ENCODE peak calls at places on chromosomes 13 and 19, in ten cellular contexts. One of them, this sample, is unnamed.

GRCh38 chr13:100566543-100566942 is 22.0 kb downstream of the GGACT start:
- DNase-seq in stomach: no peak
- DNase-seq in sigmoid colon: no peak
- DNase-seq in K562: no peak
- DNase-seq in transverse colon: no peak
- DNase-seq in GM23338: no peak
- DNase-seq in endothelial cell of umbilical vein: no peak
- DNase-seq in Panc1: no peak
- DNase-seq in suprapubic skin: no peak
- DNase-seq in breast epithelium: no peak
- DNase-seq in this sample: no peak

GRCh38 chr13:48405865-48406264 is 7.0 kb downstream of the LPAR6 start:
- DNase-seq in Panc1: no peak
- DNase-seq in endothelial cell of umbilical vein: no peak
- DNase-seq in GM23338: no peak
- DNase-seq in K562: no peak
- DNase-seq in sigmoid colon: no peak
- DNase-seq in breast epithelium: no peak
- DNase-seq in suprapubic skin: no peak
- DNase-seq in transverse colon: no peak
- DNase-seq in stomach: no peak
- DNase-seq in this sample: no peak

GRCh38 chr19:15379996-15380647 is 535 bp upstream of the AKAP8 start:
- DNase-seq in sigmoid colon: peak; percentile 81
- DNase-seq in stomach: peak; percentile 56
- DNase-seq in transverse colon: peak; percentile 80
- DNase-seq in Panc1: no peak
- DNase-seq in GM23338: peak; percentile 84
- DNase-seq in K562: peak; percentile 68
- DNase-seq in endothelial cell of umbilical vein: peak; percentile 64
- DNase-seq in breast epithelium: peak; percentile 70
- DNase-seq in suprapubic skin: no peak
- DNase-seq in this sample: peak; percentile 48

GRCh38 chr19:46221981-46222610 is 7.4 kb upstream of the IGFL1 start:
- DNase-seq in GM23338: peak; percentile 78
- DNase-seq in sigmoid colon: peak; percentile 71
- DNase-seq in transverse colon: no peak
- DNase-seq in suprapubic skin: no peak
- DNase-seq in breast epithelium: peak; percentile 85
- DNase-seq in Panc1: no peak
- DNase-seq in endothelial cell of umbilical vein: no peak
- DNase-seq in stomach: peak; percentile 65
- DNase-seq in K562: no peak
- DNase-seq in this sample: peak; percentile 58

GRCh38 chr13:28533049-28533436 is 38.1 kb upstream of the FLT1 start:
- DNase-seq in breast epithelium: no peak
- DNase-seq in endothelial cell of umbilical vein: no peak
- DNase-seq in Panc1: no peak
- DNase-seq in transverse colon: no peak
- DNase-seq in suprapubic skin: no peak
- DNase-seq in stomach: no peak
- DNase-seq in sigmoid colon: no peak
- DNase-seq in GM23338: peak; percentile 34
- DNase-seq in K562: no peak
- DNase-seq in this sample: no peak

GRCh38 chr19:45098521-45099464 is 5.8 kb downstream of the PPP1R37 start:
- DNase-seq in transverse colon: no peak
- DNase-seq in breast epithelium: no peak
- DNase-seq in suprapubic skin: no peak
- DNase-seq in Panc1: no peak
- DNase-seq in K562: no peak
- DNase-seq in endothelial cell of umbilical vein: peak; percentile 27
- DNase-seq in GM23338: no peak
- DNase-seq in sigmoid colon: no peak
- DNase-seq in stomach: peak; percentile 79
- DNase-seq in this sample: no peak

GRCh38 chr19:9032136-9032626 is 22.0 kb upstream of the MUC16 start:
- DNase-seq in suprapubic skin: no peak
- DNase-seq in stomach: no peak
- DNase-seq in endothelial cell of umbilical vein: no peak
- DNase-seq in breast epithelium: no peak
- DNase-seq in Panc1: no peak
- DNase-seq in transverse colon: no peak
- DNase-seq in sigmoid colon: no peak
- DNase-seq in GM23338: no peak
- DNase-seq in K562: no peak
- DNase-seq in this sample: no peak

GRCh38 chr13:39815345-39816111 is 160.1 kb downstream of the COG6 start:
- DNase-seq in Panc1: no peak
- DNase-seq in K562: no peak
- DNase-seq in stomach: no peak
- DNase-seq in suprapubic skin: no peak
- DNase-seq in sigmoid colon: no peak
- DNase-seq in transverse colon: no peak
- DNase-seq in breast epithelium: no peak
- DNase-seq in endothelial cell of umbilical vein: peak; percentile 79
- DNase-seq in GM23338: no peak
- DNase-seq in this sample: no peak

GRCh38 chr19:28128341-28128740 is 1084.6 kb downstream of the UQCRFS1 start:
- DNase-seq in Panc1: no peak
- DNase-seq in endothelial cell of umbilical vein: no peak
- DNase-seq in suprapubic skin: no peak
- DNase-seq in K562: no peak
- DNase-seq in breast epithelium: no peak
- DNase-seq in sigmoid colon: no peak
- DNase-seq in transverse colon: no peak
- DNase-seq in stomach: no peak
- DNase-seq in GM23338: no peak
- DNase-seq in this sample: no peak

GRCh38 chr19:55042688-55043087 is 4.6 kb upstream of the GP6 start:
- DNase-seq in endothelial cell of umbilical vein: no peak
- DNase-seq in GM23338: no peak
- DNase-seq in transverse colon: no peak
- DNase-seq in K562: no peak
- DNase-seq in Panc1: no peak
- DNase-seq in breast epithelium: no peak
- DNase-seq in sigmoid colon: no peak
- DNase-seq in suprapubic skin: no peak
- DNase-seq in stomach: no peak
- DNase-seq in this sample: no peak

GRCh38 chr19:6161271-6161850 is 25.9 kb downstream of the ACSBG2 start:
- DNase-seq in breast epithelium: no peak
- DNase-seq in K562: peak; percentile 90
- DNase-seq in endothelial cell of umbilical vein: peak; percentile 7
- DNase-seq in Panc1: no peak
- DNase-seq in GM23338: peak; percentile 86
- DNase-seq in stomach: no peak
- DNase-seq in sigmoid colon: no peak
- DNase-seq in transverse colon: peak; percentile 13
- DNase-seq in suprapubic skin: no peak
- DNase-seq in this sample: peak; percentile 26

GRCh38 chr19:40777795-40778044 is 327 bp upstream of the RAB4B start:
- DNase-seq in breast epithelium: no peak
- DNase-seq in sigmoid colon: no peak
- DNase-seq in transverse colon: no peak
- DNase-seq in Panc1: no peak
- DNase-seq in GM23338: no peak
- DNase-seq in endothelial cell of umbilical vein: no peak
- DNase-seq in stomach: no peak
- DNase-seq in suprapubic skin: no peak
- DNase-seq in K562: no peak
- DNase-seq in this sample: no peak

GRCh38 chr19:40778865-40779284 is 828 bp downstream of the RAB4B start:
- DNase-seq in breast epithelium: no peak
- DNase-seq in K562: no peak
- DNase-seq in sigmoid colon: no peak
- DNase-seq in stomach: no peak
- DNase-seq in GM23338: no peak
- DNase-seq in suprapubic skin: no peak
- DNase-seq in transverse colon: no peak
- DNase-seq in Panc1: no peak
- DNase-seq in endothelial cell of umbilical vein: no peak
- DNase-seq in this sample: no peak

GRCh38 chr19:40776364-40776763 is 1.0 kb downstream of the MIA start:
- DNase-seq in breast epithelium: no peak
- DNase-seq in endothelial cell of umbilical vein: no peak
- DNase-seq in transverse colon: no peak
- DNase-seq in Panc1: no peak
- DNase-seq in K562: no peak
- DNase-seq in suprapubic skin: no peak
- DNase-seq in sigmoid colon: no peak
- DNase-seq in GM23338: no peak
- DNase-seq in stomach: no peak
- DNase-seq in this sample: no peak

GRCh38 chr19:40776966-40777794 is 867 bp upstream of the RAB4B start:
- DNase-seq in sigmoid colon: peak; percentile 95
- DNase-seq in breast epithelium: peak; percentile 93
- DNase-seq in GM23338: peak; percentile 96
- DNase-seq in stomach: peak; percentile 94
- DNase-seq in transverse colon: peak; percentile 95
- DNase-seq in suprapubic skin: peak; percentile 96
- DNase-seq in endothelial cell of umbilical vein: peak; percentile 97
- DNase-seq in Panc1: peak; percentile 81
- DNase-seq in K562: peak; percentile 88
- DNase-seq in this sample: peak; percentile 96

GRCh38 chr19:40778045-40778864 is at the start of gene RAB4B:
- DNase-seq in K562: peak; percentile 97
- DNase-seq in GM23338: peak; percentile 100
- DNase-seq in transverse colon: peak; percentile 100
- DNase-seq in suprapubic skin: peak; percentile 100
- DNase-seq in Panc1: peak; percentile 83
- DNase-seq in sigmoid colon: peak; percentile 100
- DNase-seq in breast epithelium: peak; percentile 100
- DNase-seq in stomach: peak; percentile 100
- DNase-seq in endothelial cell of umbilical vein: peak; percentile 100
- DNase-seq in this sample: peak; percentile 100
- TF ChIP-seq POLR2AphosphoS5 in K562: no peak
- TF ChIP-seq POLR2AphosphoS5 in GM23338: peak; percentile 25
- TF ChIP-seq POLR2AphosphoS5 in transverse colon: peak; percentile 94
- TF ChIP-seq POLR2AphosphoS5 in suprapubic skin: peak; percentile 93
- TF ChIP-seq POLR2AphosphoS5 in Panc1: peak; percentile 48
- TF ChIP-seq POLR2AphosphoS5 in sigmoid colon: peak; percentile 86
- TF ChIP-seq POLR2AphosphoS5 in breast epithelium: peak; percentile 85
- TF ChIP-seq POLR2AphosphoS5 in stomach: peak; percentile 94
- TF ChIP-seq POLR2AphosphoS5 in endothelial cell of umbilical vein: peak; percentile 39
- TF ChIP-seq POLR2AphosphoS5 in this sample: peak; percentile 89

DNA sequence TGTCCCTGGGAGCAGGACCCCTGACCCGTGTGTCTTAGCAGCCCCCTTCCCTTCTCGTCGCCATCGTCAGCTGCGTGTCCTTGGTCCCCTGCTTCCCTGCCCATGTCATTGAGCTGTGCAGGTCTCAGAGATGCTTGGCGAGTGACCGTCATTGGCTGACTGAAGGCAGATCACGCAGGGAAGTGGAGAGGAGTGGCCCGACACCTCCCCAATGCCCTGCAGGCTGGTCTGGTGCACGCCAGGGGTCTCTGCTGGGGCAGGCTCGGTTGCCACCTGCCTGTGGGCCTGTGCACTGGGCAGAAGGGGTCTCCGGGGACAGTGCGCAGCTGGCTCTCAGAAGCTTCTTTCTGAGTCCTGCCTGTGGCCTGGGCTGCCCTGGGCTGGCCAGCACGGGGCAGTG is 6.2 kb downstream of the GNA11 start:
- DNase-seq in Panc1: no peak
- DNase-seq in sigmoid colon: no peak
- DNase-seq in transverse colon: no peak
- DNase-seq in K562: no peak
- DNase-seq in stomach: no peak
- DNase-seq in endothelial cell of umbilical vein: no peak
- DNase-seq in breast epithelium: no peak
- DNase-seq in suprapubic skin: no peak
- DNase-seq in GM23338: no peak
- DNase-seq in this sample: no peak
- H3K4me1 ChIP-seq in Panc1: peaks cover 22% of the 10 kb centered on the region
- H3K4me1 ChIP-seq in sigmoid colon: peaks cover 95% of the 10 kb centered on the region
- H3K4me1 ChIP-seq in transverse colon: peaks cover 93% of the 10 kb centered on the region
- H3K4me1 ChIP-seq in K562: peaks cover 89% of the 10 kb centered on the region
- H3K4me1 ChIP-seq in stomach: peaks cover 99% of the 10 kb centered on the region
- H3K4me1 ChIP-seq in endothelial cell of umbilical vein: peaks cover 33% of the 10 kb centered on the region
- H3K4me1 ChIP-seq in breast epithelium: peaks cover 37% of the 10 kb centered on the region
- H3K4me1 ChIP-seq in suprapubic skin: peaks cover 85% of the 10 kb centered on the region
- H3K4me1 ChIP-seq in GM23338: peaks cover 12% of the 10 kb centered on the region
- H3K4me1 ChIP-seq in this sample: peaks cover 82% of the 10 kb centered on the region

GRCh38 chr19:39112338-39112890 is 13.2 kb upstream of the PAK4 start:
- DNase-seq in sigmoid colon: no peak
- DNase-seq in Panc1: peak; percentile 96
- DNase-seq in stomach: no peak
- DNase-seq in transverse colon: no peak
- DNase-seq in suprapubic skin: no peak
- DNase-seq in GM23338: no peak
- DNase-seq in K562: no peak
- DNase-seq in breast epithelium: peak; percentile 91
- DNase-seq in endothelial cell of umbilical vein: no peak
- DNase-seq in this sample: no peak
- TF ChIP-seq POLR2AphosphoS5 in sigmoid colon: no peak
- TF ChIP-seq POLR2AphosphoS5 in Panc1: no peak
- TF ChIP-seq POLR2AphosphoS5 in stomach: no peak
- TF ChIP-seq POLR2AphosphoS5 in transverse colon: no peak
- TF ChIP-seq POLR2AphosphoS5 in suprapubic skin: no peak
- TF ChIP-seq POLR2AphosphoS5 in GM23338: no peak
- TF ChIP-seq POLR2AphosphoS5 in K562: no peak
- TF ChIP-seq POLR2AphosphoS5 in breast epithelium: peak; percentile 51
- TF ChIP-seq POLR2AphosphoS5 in endothelial cell of umbilical vein: no peak
- TF ChIP-seq POLR2AphosphoS5 in this sample: no peak

GRCh38 chr19:18422530-18423191 is 3.5 kb downstream of the SSBP4 start:
- DNase-seq in suprapubic skin: no peak
- DNase-seq in GM23338: no peak
- DNase-seq in Panc1: no peak
- DNase-seq in endothelial cell of umbilical vein: no peak
- DNase-seq in transverse colon: no peak
- DNase-seq in stomach: no peak
- DNase-seq in K562: no peak
- DNase-seq in sigmoid colon: no peak
- DNase-seq in breast epithelium: no peak
- DNase-seq in this sample: peak; percentile 50
- H3K4me1 ChIP-seq in suprapubic skin: peaks cover 83% of the 10 kb centered on the region
- H3K4me1 ChIP-seq in GM23338: peaks cover 7% of the 10 kb centered on the region
- H3K4me1 ChIP-seq in Panc1: peaks cover 43% of the 10 kb centered on the region
- H3K4me1 ChIP-seq in endothelial cell of umbilical vein: peaks cover 18% of the 10 kb centered on the region
- H3K4me1 ChIP-seq in transverse colon: peaks cover 68% of the 10 kb centered on the region
- H3K4me1 ChIP-seq in stomach: peaks cover 92% of the 10 kb centered on the region
- H3K4me1 ChIP-seq in K562: peaks cover 96% of the 10 kb centered on the region
- H3K4me1 ChIP-seq in sigmoid colon: peaks cover 66% of the 10 kb centered on the region
- H3K4me1 ChIP-seq in breast epithelium: peaks cover 10% of the 10 kb centered on the region
- H3K4me1 ChIP-seq in this sample: peaks cover 44% of the 10 kb centered on the region

DNA sequence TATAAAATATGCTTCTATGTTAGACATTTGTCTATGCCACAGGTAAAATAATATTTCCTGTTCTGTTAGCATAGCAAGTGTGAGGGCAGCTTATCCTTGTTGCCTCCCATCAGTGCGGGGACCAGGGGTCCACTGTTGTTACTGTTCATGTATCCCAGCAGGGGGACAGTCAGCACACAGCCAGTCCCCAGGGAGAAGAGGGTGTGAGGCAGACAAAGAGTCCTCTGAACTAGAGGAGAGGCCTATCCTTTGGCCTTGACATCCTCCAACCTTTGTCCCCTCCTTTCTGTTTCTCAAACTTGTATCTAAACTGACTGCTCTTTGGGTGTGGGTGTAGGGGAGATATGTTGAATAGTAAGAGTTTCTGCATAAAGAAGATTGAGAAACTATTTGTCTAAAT is 2.9 kb upstream of the GPR18 start:
- DNase-seq in suprapubic skin: no peak
- DNase-seq in sigmoid colon: no peak
- DNase-seq in transverse colon: no peak
- DNase-seq in GM23338: no peak
- DNase-seq in stomach: no peak
- DNase-seq in K562: no peak
- DNase-seq in Panc1: no peak
- DNase-seq in breast epithelium: no peak
- DNase-seq in endothelial cell of umbilical vein: no peak
- DNase-seq in this sample: no peak
- TF ChIP-seq POLR2AphosphoS5 in suprapubic skin: no peak
- TF ChIP-seq POLR2AphosphoS5 in sigmoid colon: no peak
- TF ChIP-seq POLR2AphosphoS5 in transverse colon: no peak
- TF ChIP-seq POLR2AphosphoS5 in GM23338: no peak
- TF ChIP-seq POLR2AphosphoS5 in stomach: no peak
- TF ChIP-seq POLR2AphosphoS5 in K562: no peak
- TF ChIP-seq POLR2AphosphoS5 in Panc1: no peak
- TF ChIP-seq POLR2AphosphoS5 in breast epithelium: no peak
- TF ChIP-seq POLR2AphosphoS5 in endothelial cell of umbilical vein: no peak
- TF ChIP-seq POLR2AphosphoS5 in this sample: no peak

This sample was measured in upper lobe of left lung.